ENCODE peak calls at places on chromosomes 6 and 20, in five cellular contexts. Y is SJSA1; R is CD8-positive, alpha-beta memory T cell; K is AG04450; O is heart right ventricle. D is an unnamed sample.

GRCh38 chr20:32436968-32437367 is 78.8 kb downstream of the ASXL1 start:
- DNase-seq in Y (no peak), R (no peak), K (no peak), O (no peak), D (no peak)

GRCh38 chr6:106182455-106182854 is 96.3 kb downstream of the PRDM1 start:
- DNase-seq in Y (no peak), R (no peak), K (no peak), O (no peak), D (no peak)

GRCh38 chr6:155936127-155936526 is 480.5 kb upstream of the NOX3 start:
- DNase-seq in Y (no peak), R (no peak), K (no peak), O (no peak), D (no peak)

GRCh38 chr6:157276731-157277130 is 46.6 kb downstream of the TMEM242 start:
- DNase-seq in Y (no peak), R (no peak), K (no peak), O (no peak), D (no peak)

GRCh38 chr6:130215526-130215925 is 7.2 kb downstream of the SAMD3 start:
- DNase-seq in Y (no peak), R (peak), K (no peak), O (no peak), D (no peak)

GRCh38 chr20:19427480-19427879 is 215.0 kb downstream of the SLC24A3 start:
- DNase-seq in Y (no peak), R (no peak), K (no peak), O (peak), D (no peak)

GRCh38 chr6:18528084-18528743 is 141.1 kb downstream of the RNF144B start:
- DNase-seq in Y (no peak), R (no peak), K (no peak), O (no peak), D (no peak)

GRCh38 chr20:49750611-49751396 is 37.1 kb upstream of the B4GALT5 start:
- DNase-seq in Y (no peak), R (no peak), K (no peak), O (no peak), D (no peak)

GRCh38 chr20:38658879-38659612 is 57.4 kb downstream of the ARHGAP40 start:
- DNase-seq in Y (no peak), R (peak), K (no peak), O (no peak), D (no peak)

GRCh38 chr20:47205577-47206123 is 150.8 kb downstream of the ZMYND8 start:
- DNase-seq in Y (peak), R (no peak), K (peak), O (peak), D (peak)

GRCh38 chr6:150373260-150373701 is 4.5 kb downstream of the IYD start:
- DNase-seq in Y (no peak), R (no peak), K (no peak), O (peak), D (no peak)

GRCh38 chr6:163741743-163742363 is 327.3 kb downstream of the QKI start:
- DNase-seq in Y (no peak), R (no peak), K (no peak), O (no peak), D (no peak)

GRCh38 chr6:46419576-46420002 is 71.7 kb downstream of the RCAN2 start:
- DNase-seq in Y (peak), R (no peak), K (peak), O (no peak), D (no peak)

GRCh38 chr20:53990768-53991472 is 79.5 kb downstream of the BCAS1 start:
- DNase-seq in Y (peak), R (no peak), K (no peak), O (no peak), D (no peak)

GRCh38 chr6:113680351-113680750 is 176.8 kb upstream of the MARCKS start:
- DNase-seq in Y (no peak), R (no peak), K (no peak), O (no peak), D (no peak)

GRCh38 chr20:14341782-14342181 is 4.4 kb upstream of the FLRT3 start:
- DNase-seq in Y (no peak), R (no peak), K (no peak), O (no peak), D (no peak)

GRCh38 chr6:146857960-146858308 is 259.2 kb downstream of the ADGB start:
- DNase-seq in Y (no peak), R (no peak), K (no peak), O (no peak), D (no peak)

GRCh38 chr20:14055127-14055742 is 59.9 kb downstream of the MACROD2 start:
- DNase-seq in Y (peak), R (no peak), K (peak), O (no peak), D (no peak)

GRCh38 chr20:58847483-58847882 is 3.2 kb downstream of the GNAS-AS1 start:
- DNase-seq in Y (no peak), R (no peak), K (no peak), O (no peak), D (no peak)

GRCh38 chr20:34046330-34046729 is 52.6 kb downstream of the RALY start:
- DNase-seq in Y (no peak), R (no peak), K (no peak), O (no peak), D (no peak)

GRCh38 chr6:163679753-163680152 is 265.2 kb downstream of the QKI start:
- DNase-seq in Y (no peak), R (no peak), K (no peak), O (no peak), D (no peak)

GRCh38 chr20:33423141-33423834 is 20.3 kb downstream of the SNTA1 start:
- DNase-seq in Y (peak), R (no peak), K (no peak), O (peak), D (no peak)

GRCh38 chr6:101740631-101741030 is 347.1 kb downstream of the GRIK2 start:
- DNase-seq in Y (no peak), R (no peak), K (no peak), O (no peak), D (no peak)

GRCh38 chr6:145112711-145113148 is 622.6 kb downstream of the EPM2A start:
- DNase-seq in Y (no peak), R (no peak), K (no peak), O (no peak), D (no peak)

GRCh38 chr6:37690964-37691735 is 6.5 kb downstream of the MDGA1 start:
- DNase-seq in Y (peak), R (no peak), K (no peak), O (no peak), D (no peak)

GRCh38 chr20:62774762-62775161 is 21.5 kb upstream of the MRGBP start:
- DNase-seq in Y (no peak), R (no peak), K (no peak), O (no peak), D (no peak)

GRCh38 chr20:46368902-46369268 is 37.5 kb downstream of the ELMO2 start:
- DNase-seq in Y (no peak), R (no peak), K (no peak), O (no peak), D (no peak)

GRCh38 chr20:62808211-62808865 is 3.7 kb downstream of the OGFR start:
- DNase-seq in Y (peak), R (peak), K (no peak), O (peak), D (no peak)

GRCh38 chr20:36093025-36093803 is 61.3 kb upstream of the EPB41L1 start:
- DNase-seq in Y (no peak), R (no peak), K (no peak), O (peak), D (peak)

GRCh38 chr6:121627761-121628160 is 192.3 kb downstream of the GJA1 start:
- DNase-seq in Y (no peak), R (no peak), K (no peak), O (no peak), D (no peak)

GRCh38 chr6:90079555-90080490 is 185.6 kb downstream of the GJA10 start:
- DNase-seq in Y (peak), R (no peak), K (no peak), O (no peak), D (no peak)

GRCh38 chr6:43096451-43097097 is 20.5 kb downstream of the PTK7 start:
- DNase-seq in Y (no peak), R (no peak), K (no peak), O (no peak), D (no peak)

GRCh38 chr6:143615785-143616184 is 62.0 kb upstream of the PHACTR2 start:
- DNase-seq in Y (no peak), R (no peak), K (no peak), O (no peak), D (no peak)

GRCh38 chr6:75444899-75445298 is 48.7 kb downstream of the FILIP1 start:
- DNase-seq in Y (no peak), R (no peak), K (no peak), O (no peak), D (no peak)
- H3K27ac ChIP-seq in Y (no peak), R (no peak), K (no peak), O (no peak), D (no peak)

GRCh38 chr20:37204056-37204455 is 24.7 kb upstream of the MROH8 start:
- DNase-seq in Y (no peak), R (no peak), K (no peak), O (no peak), D (no peak)

GRCh38 chr20:37209193-37209592 is 29.8 kb upstream of the MROH8 start:
- DNase-seq in Y (no peak), R (no peak), K (no peak), O (no peak), D (no peak)

GRCh38 chr20:37209661-37210314 is 30.4 kb upstream of the MROH8 start:
- DNase-seq in Y (no peak), R (no peak), K (no peak), O (no peak), D (no peak)

GRCh38 chr20:37205130-37205529 is 25.8 kb upstream of the MROH8 start:
- DNase-seq in Y (no peak), R (no peak), K (no peak), O (no peak), D (no peak)

GRCh38 chr20:37207176-37207575 is 27.8 kb upstream of the MROH8 start:
- DNase-seq in Y (no peak), R (no peak), K (no peak), O (no peak), D (no peak)
- H3K27ac ChIP-seq in Y (no peak), R (no peak), K (no peak), O (no peak), D (no peak)

DNA sequence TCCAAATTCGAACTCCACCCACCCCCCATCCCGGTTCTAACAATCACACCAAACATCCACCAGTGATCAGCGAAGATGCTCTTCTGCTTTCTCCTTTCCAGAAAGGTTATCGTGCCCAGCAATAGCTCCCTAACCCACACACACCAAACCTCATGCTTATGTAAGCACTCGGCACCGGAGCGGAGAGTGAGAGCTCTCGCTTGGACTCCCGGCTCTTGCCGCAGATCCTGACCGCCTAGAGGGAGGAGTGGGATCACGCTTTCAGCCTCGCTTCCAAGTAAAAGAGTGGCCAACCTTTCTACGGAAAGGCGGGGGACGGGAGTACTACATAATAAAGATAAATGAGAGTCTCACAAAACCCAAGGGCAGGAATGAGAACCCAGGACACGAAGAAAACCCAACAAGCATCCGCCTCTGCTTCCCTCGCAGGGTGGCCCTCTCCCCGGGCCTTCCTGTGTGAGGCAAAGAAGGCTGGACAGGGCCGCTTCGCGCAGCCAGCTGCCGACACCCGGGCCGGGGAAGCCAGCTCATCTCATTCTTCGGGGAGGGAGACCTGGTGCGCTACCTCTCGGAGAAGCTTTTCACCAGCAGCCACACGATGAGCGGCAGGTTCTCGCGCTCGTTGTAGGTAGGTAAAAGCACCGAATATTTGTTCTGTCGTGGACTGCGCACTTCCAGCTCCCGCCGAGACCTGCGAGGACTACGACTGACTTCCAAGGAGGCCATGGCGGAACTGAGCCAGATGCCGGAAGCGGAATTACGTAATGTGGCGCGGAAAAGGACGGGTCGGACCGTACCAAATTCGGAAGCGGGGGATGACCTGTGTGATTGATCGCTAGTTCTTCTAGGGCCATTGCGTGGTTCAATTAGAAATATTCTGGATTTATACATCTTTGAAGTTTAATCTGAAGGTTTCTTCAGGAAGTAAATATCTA is at the start of gene DPM1:
- DNase-seq in Y (peak), R (peak), K (peak), O (peak), D (peak)
- H3K27ac ChIP-seq in Y (peak), R (peak), K (peak), O (peak), D (peak)

GRCh38 chr6:13332349-13332706 is 4.0 kb upstream of the TBC1D7 start:
- DNase-seq in Y (no peak), R (no peak), K (no peak), O (no peak), D (no peak)

GRCh38 chr6:13331516-13332348 is 3.4 kb upstream of the TBC1D7 start:
- DNase-seq in Y (peak), R (no peak), K (no peak), O (no peak), D (no peak)

GRCh38 chr6:13328875-13329183 is 492 bp upstream of the TBC1D7 start:
- DNase-seq in Y (no peak), R (no peak), K (no peak), O (no peak), D (no peak)

GRCh38 chr6:13328076-13328874 is at the start of gene TBC1D7:
- DNase-seq in Y (peak), R (peak), K (peak), O (peak), D (peak)

GRCh38 chr6:13327691-13328075 is 654 bp downstream of the TBC1D7 start:
- DNase-seq in Y (no peak), R (no peak), K (no peak), O (no peak), D (no peak)
- H3K27ac ChIP-seq in Y (peak), R (peak), K (no peak), O (peak), D (peak)

GRCh38 chr6:3366596-3367413 is 90.0 kb downstream of the SLC22A23 start:
- DNase-seq in Y (no peak), R (no peak), K (no peak), O (no peak), D (no peak)
- H3K27ac ChIP-seq in Y (no peak), R (no peak), K (no peak), O (no peak), D (peak)

GRCh38 chr20:44134897-44135810 is 51.8 kb downstream of the JPH2 start:
- DNase-seq in Y (peak), R (no peak), K (no peak), O (no peak), D (no peak)

GRCh38 chr20:44137210-44137781 is 49.7 kb downstream of the JPH2 start:
- DNase-seq in Y (peak), R (no peak), K (peak), O (peak), D (no peak)

GRCh38 chr20:44136579-44136978 is 50.4 kb downstream of the JPH2 start:
- DNase-seq in Y (no peak), R (no peak), K (no peak), O (no peak), D (no peak)

GRCh38 chr20:44133424-44133823 is 53.6 kb downstream of the JPH2 start:
- DNase-seq in Y (no peak), R (no peak), K (no peak), O (no peak), D (no peak)

GRCh38 chr20:44135811-44136204 is 51.2 kb downstream of the JPH2 start:
- DNase-seq in Y (no peak), R (no peak), K (no peak), O (no peak), D (no peak)
- H3K27ac ChIP-seq in Y (peak), R (no peak), K (no peak), O (no peak), D (no peak)

DNA sequence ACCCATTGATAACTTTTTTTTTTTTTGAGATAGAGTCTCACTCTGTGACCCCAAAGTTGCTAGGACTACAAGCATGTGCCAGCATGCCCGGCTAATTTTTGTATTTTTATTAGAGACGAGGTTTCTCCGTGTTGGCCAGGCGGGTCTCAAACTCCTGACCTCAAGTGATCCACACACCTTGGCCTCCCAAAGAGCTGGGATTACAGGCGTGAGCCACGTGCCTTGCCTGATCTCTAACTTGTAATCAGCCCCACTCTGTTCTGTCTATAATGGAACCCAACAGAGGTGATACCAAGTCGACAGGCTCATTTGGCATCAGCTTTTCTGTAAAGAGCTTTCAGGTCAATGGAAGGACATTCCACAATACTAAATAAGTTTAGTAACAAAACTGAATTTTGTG is 99.4 kb downstream of the HFE start:
- DNase-seq in Y (no peak), R (no peak), K (no peak), O (no peak), D (no peak)
- H3K27ac ChIP-seq in Y (no peak), R (peak), K (no peak), O (no peak), D (no peak)

DNA sequence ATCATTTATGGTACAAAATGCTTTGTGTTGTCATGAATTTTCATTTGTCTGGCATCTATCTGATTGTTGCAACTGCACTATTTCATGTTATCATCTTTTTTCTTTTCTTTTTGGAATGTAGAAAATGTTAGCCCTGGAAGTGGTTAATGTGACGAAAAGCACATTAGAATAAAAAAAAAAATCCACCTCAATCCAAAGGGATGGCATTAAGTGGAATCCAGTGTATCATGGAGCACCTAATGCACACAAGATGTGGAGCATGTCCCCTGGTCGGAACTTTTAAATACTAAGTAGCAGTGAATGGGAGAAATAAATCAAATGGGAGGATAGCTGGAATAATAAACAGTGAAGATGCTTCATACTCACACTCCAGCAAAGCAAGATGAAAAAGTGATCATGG is 173.0 kb upstream of the MCHR2 start:
- DNase-seq in Y (no peak), R (no peak), K (no peak), O (no peak), D (no peak)
- H3K27ac ChIP-seq in Y (no peak), R (no peak), K (no peak), O (no peak), D (no peak)

GRCh38 chr6:136069119-136069518 is 181.0 kb downstream of the MTFR2 start:
- DNase-seq in Y (no peak), R (no peak), K (peak), O (no peak), D (no peak)
- H3K27ac ChIP-seq in Y (no peak), R (no peak), K (peak), O (no peak), D (no peak)

GRCh38 chr6:24403501-24403824 is 727 bp downstream of the MRS2 start:
- DNase-seq in Y (no peak), R (no peak), K (no peak), O (no peak), D (no peak)
- H3K27ac ChIP-seq in Y (no peak), R (peak), K (no peak), O (no peak), D (no peak)

D was measured in caudate nucleus.